ENCODE peak calls at places on chromosomes 1 and 21, in eight cellular contexts. W, N, K, L, X, I, Z and T are unnamed samples.

GRCh38 chr1:244836135-244836521 is 670 bp downstream of the COX20 start:
- DNase-seq in W (no peak), N (peak; percentile 47), K (no peak), L (peak; percentile 39), X (no peak), I (peak; percentile 21), Z (peak; percentile 64), T (no peak)

GRCh38 chr1:54791880-54792522 is 9.1 kb downstream of the TTC22 start:
- DNase-seq in W (no peak), N (peak; percentile 34), K (no peak), L (peak; percentile 17), X (no peak), I (peak; percentile 73), Z (peak; percentile 69), T (peak; percentile 83)

GRCh38 chr21:45403825-45404725 is 890 bp upstream of the COL18A1 start:
- DNase-seq in W (no peak), N (peak; percentile 31), K (no peak), L (peak; percentile 76), X (no peak), I (no peak), Z (peak; percentile 60), T (no peak)

GRCh38 chr1:201137579-201138310 is 10.8 kb upstream of the ASCL5 start:
- DNase-seq in W (peak; percentile 83), N (peak; percentile 97), K (no peak), L (peak; percentile 89), X (peak; percentile 81), I (no peak), Z (peak; percentile 94), T (no peak)

GRCh38 chr1:69739181-69739580 is 171.5 kb downstream of the LRRC7 start:
- DNase-seq in W (no peak), N (no peak), K (no peak), L (peak; percentile 5), X (peak; percentile 55), I (no peak), Z (no peak), T (no peak)

GRCh38 chr1:53043271-53043670 is 18.7 kb upstream of the PODN start:
- DNase-seq in W (no peak), N (peak; percentile 93), K (no peak), L (peak; percentile 36), X (no peak), I (no peak), Z (peak; percentile 89), T (no peak)

GRCh38 chr1:232788235-232788872 is 16.9 kb upstream of the MAP10 start:
- DNase-seq in W (no peak), N (no peak), K (no peak), L (no peak), X (no peak), I (no peak), Z (no peak), T (no peak)

GRCh38 chr1:235063068-235063765 is 65.4 kb downstream of the TOMM20 start:
- DNase-seq in W (no peak), N (no peak), K (peak; percentile 40), L (no peak), X (no peak), I (no peak), Z (no peak), T (no peak)

GRCh38 chr1:233990486-233990885 is 86.0 kb downstream of the SLC35F3 start:
- DNase-seq in W (no peak), N (no peak), K (no peak), L (no peak), X (no peak), I (no peak), Z (no peak), T (no peak)

GRCh38 chr1:30929135-30929889 is 20.8 kb upstream of the SDC3 start:
- DNase-seq in W (no peak), N (peak; percentile 36), K (no peak), L (peak; percentile 59), X (no peak), I (peak; percentile 52), Z (peak; percentile 73), T (peak; percentile 70)

GRCh38 chr1:10908266-10908665 is 104.2 kb upstream of the TARDBP start:
- DNase-seq in W (no peak), N (no peak), K (peak; percentile 34), L (no peak), X (no peak), I (no peak), Z (no peak), T (no peak)

GRCh38 chr1:116817582-116818064 is 63.4 kb downstream of the CD2 start:
- DNase-seq in W (no peak), N (peak; percentile 4), K (peak; percentile 72), L (no peak), X (no peak), I (peak; percentile 87), Z (peak; percentile 54), T (peak; percentile 80)

GRCh38 chr1:147099192-147099591 is 73.1 kb downstream of the PRKAB2 start:
- DNase-seq in W (no peak), N (no peak), K (no peak), L (no peak), X (no peak), I (no peak), Z (peak; percentile 8), T (no peak)

GRCh38 chr1:245856944-245857531 is 650.0 kb downstream of the SMYD3 start:
- DNase-seq in W (no peak), N (peak; percentile 95), K (no peak), L (peak; percentile 76), X (peak; percentile 51), I (no peak), Z (peak; percentile 72), T (no peak)

GRCh38 chr1:245859510-245860114 is 647.5 kb downstream of the SMYD3 start:
- DNase-seq in W (no peak), N (peak; percentile 84), K (no peak), L (no peak), X (no peak), I (no peak), Z (peak; percentile 53), T (no peak)

GRCh38 chr1:245860681-245861552 is 646.2 kb downstream of the SMYD3 start:
- DNase-seq in W (no peak), N (peak; percentile 71), K (no peak), L (peak; percentile 97), X (peak; percentile 65), I (no peak), Z (peak; percentile 83), T (no peak)

GRCh38 chr1:245858022-245858421 is 649.1 kb downstream of the SMYD3 start:
- DNase-seq in W (no peak), N (no peak), K (no peak), L (no peak), X (no peak), I (no peak), Z (no peak), T (no peak)

GRCh38 chr1:245858683-245859509 is 648.2 kb downstream of the SMYD3 start:
- DNase-seq in W (no peak), N (peak; percentile 72), K (no peak), L (peak; percentile 66), X (no peak), I (no peak), Z (peak; percentile 58), T (no peak)
- TF ChIP-seq CTCF in W (no peak), N (peak; percentile 45), K (peak; percentile 12), L (peak; percentile 41), X (peak; percentile 48), I (no peak), Z (peak; percentile 46), T (no peak)

GRCh38 chr1:224054012-224054411 is 59.9 kb upstream of the FBXO28 start:
- DNase-seq in W (no peak), N (no peak), K (no peak), L (no peak), X (no peak), I (no peak), Z (peak; percentile 11), T (no peak)

GRCh38 chr1:224052767-224053166 is 61.1 kb upstream of the FBXO28 start:
- DNase-seq in W (no peak), N (peak; percentile 89), K (no peak), L (peak; percentile 15), X (no peak), I (no peak), Z (peak; percentile 88), T (no peak)

GRCh38 chr1:224047538-224047937 is 66.4 kb upstream of the FBXO28 start:
- DNase-seq in W (no peak), N (peak; percentile 75), K (no peak), L (no peak), X (no peak), I (no peak), Z (peak; percentile 71), T (no peak)

GRCh38 chr1:224053456-224053855 is 60.5 kb upstream of the FBXO28 start:
- DNase-seq in W (no peak), N (no peak), K (no peak), L (no peak), X (no peak), I (no peak), Z (no peak), T (no peak)

DNA sequence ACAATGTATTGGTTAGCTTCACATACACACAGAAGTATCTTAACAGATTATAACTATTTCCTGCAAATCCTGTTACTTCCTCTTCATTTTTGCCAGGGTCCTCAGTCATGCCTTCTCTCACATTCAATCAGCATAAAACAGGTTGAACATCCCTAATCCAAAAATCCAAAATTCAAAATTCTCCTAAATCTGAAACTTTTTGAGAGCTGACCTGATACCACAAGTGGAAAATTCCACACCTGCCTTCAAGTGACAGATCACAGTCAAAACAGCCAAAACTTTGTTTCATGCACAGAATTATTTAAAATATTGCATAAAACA is 62.9 kb upstream of the FBXO28 start:
- DNase-seq in W (no peak), N (no peak), K (no peak), L (no peak), X (no peak), I (no peak), Z (no peak), T (no peak)
- TF ChIP-seq CTCF in W (no peak), N (no peak), K (no peak), L (no peak), X (no peak), I (no peak), Z (no peak), T (no peak)

GRCh38 chr1:183368213-183369108 is 49.7 kb downstream of the NMNAT2 start:
- DNase-seq in W (no peak), N (no peak), K (no peak), L (no peak), X (no peak), I (peak; percentile 5), Z (no peak), T (no peak)
- TF ChIP-seq CTCF in W (no peak), N (no peak), K (no peak), L (no peak), X (no peak), I (no peak), Z (no peak), T (no peak)

GRCh38 chr1:209073879-209074278 is 509.6 kb upstream of the CAMK1G start:
- DNase-seq in W (no peak), N (no peak), K (no peak), L (no peak), X (no peak), I (no peak), Z (no peak), T (no peak)

GRCh38 chr1:209074575-209075250 is 508.8 kb upstream of the CAMK1G start:
- DNase-seq in W (no peak), N (no peak), K (no peak), L (no peak), X (no peak), I (no peak), Z (no peak), T (no peak)

GRCh38 chr1:209072481-209072880 is 511.0 kb upstream of the CAMK1G start:
- DNase-seq in W (no peak), N (no peak), K (no peak), L (no peak), X (peak; percentile 12), I (no peak), Z (peak; percentile 56), T (no peak)

GRCh38 chr1:209080170-209080781 is 503.2 kb upstream of the CAMK1G start:
- DNase-seq in W (no peak), N (no peak), K (no peak), L (no peak), X (peak; percentile 23), I (no peak), Z (peak; percentile 36), T (no peak)

GRCh38 chr1:209076688-209077087 is 506.8 kb upstream of the CAMK1G start:
- DNase-seq in W (no peak), N (no peak), K (no peak), L (peak; percentile 5), X (no peak), I (peak; percentile 73), Z (no peak), T (no peak)
- TF ChIP-seq CTCF in W (no peak), N (no peak), K (no peak), L (no peak), X (peak; percentile 27), I (peak; percentile 52), Z (peak; percentile 19), T (no peak)